ENCODE peak calls at places on chromosomes 11 and 22, in eight cellular contexts. V is adrenal gland, C is tibial nerve, A is colonic mucosa, P is fibroblast of lung, N is RWPE2, S is body of pancreas, T is brain microvascular endothelial cell. J is an unnamed sample.

GRCh38 chr11:57248780-57249383 is 11.8 kb upstream of the APLNR start:
- DNase-seq in V (peak), C (peak), A (peak), P (peak), N (no peak), S (peak), T (peak), J (peak)

GRCh38 chr11:8271106-8271886 is 7.6 kb upstream of the LMO1 start:
- DNase-seq in V (no peak), C (no peak), A (no peak), P (no peak), N (peak), S (no peak), T (no peak), J (no peak)

GRCh38 chr11:65066805-65067291 is 8.5 kb upstream of the NAALADL1 start:
- DNase-seq in V (no peak), C (no peak), A (no peak), P (no peak), N (no peak), S (no peak), T (no peak), J (no peak)

GRCh38 chr11:107857550-107858216 is 904 bp downstream of the SLC35F2 start:
- DNase-seq in V (no peak), C (no peak), A (peak), P (peak), N (no peak), S (no peak), T (peak), J (peak)

GRCh38 chr11:84091212-84091986 is 805.2 kb upstream of the CCDC90B start:
- DNase-seq in V (peak), C (no peak), A (no peak), P (no peak), N (no peak), S (no peak), T (no peak), J (no peak)

GRCh38 chr22:27749597-27750225 is 51.8 kb downstream of the MN1 start:
- DNase-seq in V (no peak), C (no peak), A (no peak), P (peak), N (no peak), S (no peak), T (peak), J (no peak)

GRCh38 chr22:46368422-46368821 is 32.9 kb downstream of the TRMU start:
- DNase-seq in V (no peak), C (no peak), A (no peak), P (no peak), N (no peak), S (no peak), T (no peak), J (no peak)

GRCh38 chr11:68312117-68312779 is at the start of gene LRP5:
- DNase-seq in V (no peak), C (no peak), A (no peak), P (no peak), N (no peak), S (peak), T (no peak), J (peak)

DNA sequence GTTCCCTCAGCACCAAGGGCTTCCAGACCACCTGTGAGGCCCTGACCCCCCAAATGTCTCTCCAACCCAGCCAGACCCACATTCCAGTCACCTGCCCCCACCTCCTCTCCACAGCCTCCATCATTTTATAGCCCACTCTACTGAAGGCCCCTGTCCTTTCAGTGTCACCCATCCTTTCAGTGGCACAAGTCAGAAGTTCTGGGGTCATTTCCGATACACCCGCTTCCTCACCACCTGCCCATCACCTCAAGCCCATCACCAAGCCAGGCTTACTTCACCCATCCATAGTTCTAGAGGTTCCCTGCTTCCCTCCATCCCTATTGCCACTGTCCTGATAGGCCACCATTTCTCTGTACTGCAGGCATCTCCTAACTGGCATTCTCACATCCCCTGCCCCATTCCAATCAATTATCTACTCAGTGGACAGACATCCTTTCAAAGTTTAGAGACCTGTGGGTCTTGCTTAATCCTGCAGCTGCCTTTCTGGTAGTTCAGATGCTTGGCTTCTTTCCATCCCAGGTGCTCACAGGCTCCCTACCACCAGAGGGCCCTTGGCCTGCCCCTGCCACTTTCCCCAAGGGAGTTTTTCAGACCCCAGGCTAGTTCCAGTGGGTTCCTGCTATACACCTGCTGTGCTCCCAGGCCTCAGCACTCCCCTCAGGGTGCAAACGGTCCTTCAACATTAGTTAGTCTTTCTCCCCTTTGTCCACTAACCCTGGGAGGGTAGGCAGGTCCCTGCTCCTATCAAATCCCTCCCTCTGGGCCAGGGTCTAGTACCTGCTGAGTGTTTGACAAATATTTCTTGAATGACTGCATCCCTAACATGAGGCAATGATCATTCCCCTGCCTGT is 7.6 kb downstream of the KCNQ1OT1 start:
- DNase-seq in V (no peak), C (no peak), A (no peak), P (no peak), N (peak), S (peak), T (no peak), J (no peak)
- TF ChIP-seq CTCF in V (no peak), C (no peak), A (no peak), P (peak), N (peak), S (peak), T (peak), J (peak)

GRCh38 chr11:83033367-83033766 is 38.3 kb downstream of the RAB30 start:
- DNase-seq in V (no peak), C (no peak), A (no peak), P (no peak), N (no peak), S (no peak), T (no peak), J (no peak)
- H3K4me3 ChIP-seq in V (no peak), C (peak), A (no peak), P (peak), N (no peak), S (no peak), T (no peak), J (no peak)

GRCh38 chr22:22380098-22381030 is 128.2 kb downstream of the ZNF280B start:
- DNase-seq in V (no peak), C (no peak), A (no peak), P (no peak), N (no peak), S (no peak), T (no peak), J (peak)
- TF ChIP-seq CTCF in V (no peak), C (no peak), A (no peak), P (no peak), N (no peak), S (no peak), T (peak), J (peak)

GRCh38 chr11:7251487-7251835 is 243 bp upstream of the SYT9 start:
- DNase-seq in V (no peak), C (no peak), A (no peak), P (no peak), N (no peak), S (no peak), T (no peak), J (no peak)
- H3K4me3 ChIP-seq in V (peak), C (peak), A (peak), P (peak), N (peak), S (peak), T (peak), J (no peak)

GRCh38 chr11:91773090-91773489 is 451.5 kb upstream of the FAT3 start:
- DNase-seq in V (no peak), C (no peak), A (no peak), P (peak), N (no peak), S (no peak), T (no peak), J (peak)
- TF ChIP-seq CTCF in V (no peak), C (no peak), A (no peak), P (peak), N (peak), S (no peak), T (no peak), J (no peak)

GRCh38 chr11:14973621-14974020 is 1.5 kb upstream of the CALCA start:
- DNase-seq in V (no peak), C (no peak), A (no peak), P (peak), N (no peak), S (no peak), T (no peak), J (no peak)
- H3K4me3 ChIP-seq in V (no peak), C (peak), A (peak), P (no peak), N (no peak), S (no peak), T (peak), J (no peak)

GRCh38 chr11:1565904-1566247 is 6.2 kb downstream of the DUSP8 start:
- DNase-seq in V (no peak), C (no peak), A (no peak), P (no peak), N (no peak), S (no peak), T (no peak), J (no peak)

GRCh38 chr11:1567052-1567720 is 4.9 kb downstream of the DUSP8 start:
- DNase-seq in V (no peak), C (no peak), A (peak), P (no peak), N (no peak), S (no peak), T (no peak), J (peak)

GRCh38 chr11:1565173-1565903 is 6.7 kb downstream of the DUSP8 start:
- DNase-seq in V (no peak), C (no peak), A (no peak), P (no peak), N (no peak), S (no peak), T (no peak), J (no peak)

GRCh38 chr11:1567721-1568100 is 4.4 kb downstream of the DUSP8 start:
- DNase-seq in V (no peak), C (no peak), A (no peak), P (no peak), N (no peak), S (no peak), T (no peak), J (no peak)

DNA sequence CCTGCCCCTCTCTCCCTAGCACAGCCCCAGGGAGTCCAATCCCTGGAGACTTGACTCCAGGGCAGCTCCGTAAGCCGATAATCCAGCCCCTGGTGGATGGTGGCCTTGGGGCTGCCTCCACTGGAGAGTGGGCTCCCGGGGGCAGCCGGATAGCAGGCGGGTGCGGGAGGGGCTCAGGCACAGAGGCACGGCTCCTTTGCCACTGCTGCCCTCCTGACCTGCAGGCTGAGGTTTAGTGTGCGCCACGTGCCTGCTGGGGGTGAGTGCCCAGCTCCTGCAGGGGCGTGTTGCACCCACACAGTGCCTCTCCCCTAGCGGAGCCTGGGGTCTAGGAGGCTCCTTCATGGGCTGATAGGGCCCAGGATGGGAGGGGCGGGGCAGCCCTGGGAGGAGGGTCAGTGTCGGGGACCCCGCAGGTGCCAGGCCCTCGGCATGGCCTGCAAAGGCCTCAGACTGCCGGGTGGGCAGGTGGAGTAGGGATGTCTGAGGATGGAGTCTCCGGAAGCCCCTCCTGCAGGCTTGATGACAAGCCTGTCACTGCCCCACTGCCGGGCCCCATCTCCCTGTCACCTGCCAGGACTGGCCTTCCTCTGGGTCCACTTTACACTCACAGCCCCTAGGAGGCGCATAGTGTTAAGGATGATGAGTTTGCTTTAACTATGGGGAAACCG is 5.6 kb downstream of the DUSP8 start:
- DNase-seq in V (no peak), C (no peak), A (no peak), P (no peak), N (no peak), S (no peak), T (no peak), J (no peak)
- TF ChIP-seq CTCF in V (no peak), C (no peak), A (no peak), P (peak), N (no peak), S (no peak), T (peak), J (peak)

DNA sequence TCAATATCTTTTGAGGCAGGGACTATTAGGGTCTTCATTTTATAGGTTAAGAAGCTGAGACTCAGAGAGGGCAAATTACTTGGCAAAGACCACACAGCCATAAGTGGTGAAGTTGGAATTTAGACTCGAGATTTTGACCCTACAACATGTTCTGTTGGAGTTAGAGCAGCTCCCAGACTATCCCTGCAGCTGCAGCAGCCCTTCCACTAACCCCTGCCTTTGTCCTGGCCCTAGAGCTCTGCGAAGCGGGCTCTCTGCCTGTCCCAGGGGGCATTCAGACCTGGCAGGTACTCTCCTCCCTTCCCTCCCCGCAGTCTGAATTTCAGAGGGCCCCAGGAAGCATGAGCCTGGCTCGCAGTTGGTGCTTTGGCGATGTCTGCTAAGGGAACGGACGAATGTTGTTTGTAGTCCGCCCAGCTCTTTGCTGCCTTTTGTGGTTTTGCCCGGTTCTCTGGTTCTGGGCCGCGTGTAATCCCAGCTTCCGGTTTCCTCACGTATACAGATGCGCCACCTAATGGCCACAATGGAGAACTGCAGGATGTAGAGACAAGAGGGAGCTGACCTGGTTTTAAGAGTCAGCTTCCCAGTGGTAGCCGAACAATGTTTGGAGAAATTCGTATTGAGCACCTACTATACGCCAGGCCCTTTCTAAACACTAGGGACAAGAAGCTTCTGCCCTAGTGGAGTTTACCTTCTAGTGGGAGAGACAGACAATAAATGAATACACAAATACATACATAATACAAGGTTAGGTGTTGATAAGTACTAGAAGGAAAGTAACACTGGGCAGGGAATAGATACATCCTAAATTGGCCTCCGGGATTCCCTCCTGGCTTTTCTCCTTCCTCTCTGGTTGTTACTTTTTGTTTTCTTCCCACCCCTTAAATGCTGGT is 125.2 kb downstream of the ST3GAL4 start:
- DNase-seq in V (peak), C (peak), A (peak), P (peak), N (no peak), S (peak), T (peak), J (peak)
- H3K4me3 ChIP-seq in V (no peak), C (peak), A (no peak), P (no peak), N (no peak), S (no peak), T (peak), J (peak)